ENCODE peak calls at places on chromosome 14, in five cellular contexts. S, Y, Z, T and F are unnamed samples.

GRCh38 chr14:32366256-32366655 is 37.2 kb downstream of the AKAP6 start:
- DNase-seq in S (no peak), Y (no peak), Z (no peak), T (no peak), F (no peak)

GRCh38 chr14:74863274-74863673 is 12.7 kb downstream of the PROX2 start:
- DNase-seq in S (no peak), Y (no peak), Z (no peak), T (no peak), F (no peak)

GRCh38 chr14:95432152-95433093 is 84.0 kb downstream of the SYNE3 start:
- DNase-seq in S (peak), Y (peak), Z (peak), T (peak), F (no peak)

GRCh38 chr14:69582207-69582606 is 7.5 kb upstream of the CCDC177 start:
- DNase-seq in S (no peak), Y (no peak), Z (no peak), T (no peak), F (no peak)

GRCh38 chr14:58647777-58648176 is 10.0 kb downstream of the DACT1 start:
- DNase-seq in S (no peak), Y (no peak), Z (no peak), T (no peak), F (no peak)

GRCh38 chr14:69715725-69716482 is 51.0 kb upstream of the SRSF5 start:
- DNase-seq in S (no peak), Y (no peak), Z (no peak), T (no peak), F (no peak)

GRCh38 chr14:53304726-53305381 is 151.7 kb upstream of the DDHD1 start:
- DNase-seq in S (no peak), Y (no peak), Z (no peak), T (no peak), F (no peak)

GRCh38 chr14:33120966-33121365 is 182.3 kb downstream of the NPAS3 start:
- DNase-seq in S (no peak), Y (no peak), Z (no peak), T (no peak), F (no peak)

GRCh38 chr14:44846232-44846824 is 115.4 kb downstream of the KLHL28 start:
- DNase-seq in S (peak), Y (peak), Z (no peak), T (peak), F (peak)

GRCh38 chr14:29681308-29681707 is 246.3 kb downstream of the PRKD1 start:
- DNase-seq in S (no peak), Y (no peak), Z (no peak), T (no peak), F (no peak)

GRCh38 chr14:96098309-96098998 is 59.3 kb downstream of the C14orf132 start:
- DNase-seq in S (peak), Y (peak), Z (peak), T (peak), F (peak)

GRCh38 chr14:32565256-32565655 is 236.2 kb downstream of the AKAP6 start:
- DNase-seq in S (no peak), Y (no peak), Z (no peak), T (no peak), F (no peak)

GRCh38 chr14:34063470-34064164 is 112.7 kb upstream of the EGLN3 start:
- DNase-seq in S (peak), Y (peak), Z (no peak), T (no peak), F (no peak)

GRCh38 chr14:71688576-71688975 is 243.7 kb upstream of the RGS6 start:
- DNase-seq in S (no peak), Y (peak), Z (no peak), T (no peak), F (no peak)

GRCh38 chr14:100407376-100408102 is 84.4 kb downstream of the SLC25A47 start:
- DNase-seq in S (no peak), Y (no peak), Z (no peak), T (no peak), F (no peak)

GRCh38 chr14:99752486-99753121 is 40.6 kb upstream of the EML1 start:
- DNase-seq in S (no peak), Y (no peak), Z (no peak), T (no peak), F (no peak)

GRCh38 chr14:92726135-92726932 is 22.1 kb downstream of the LGMN start:
- DNase-seq in S (peak), Y (no peak), Z (no peak), T (peak), F (no peak)

GRCh38 chr14:39267592-39268112 is 33.9 kb downstream of the MIA2 start:
- DNase-seq in S (no peak), Y (peak), Z (no peak), T (no peak), F (no peak)

GRCh38 chr14:73785336-73785833 is 66.2 kb upstream of the PTGR2 start:
- DNase-seq in S (no peak), Y (peak), Z (no peak), T (no peak), F (no peak)

GRCh38 chr14:50855558-50855957 is 16.3 kb upstream of the ABHD12B start:
- DNase-seq in S (no peak), Y (no peak), Z (no peak), T (no peak), F (no peak)

GRCh38 chr14:53384073-53384472 is 230.9 kb upstream of the DDHD1 start:
- DNase-seq in S (no peak), Y (no peak), Z (no peak), T (no peak), F (no peak)

GRCh38 chr14:102957222-102957621 is 34.8 kb downstream of the AMN start:
- DNase-seq in S (no peak), Y (no peak), Z (no peak), T (no peak), F (no peak)

GRCh38 chr14:102796661-102797190 is 19.5 kb downstream of the TRAF3 start:
- DNase-seq in S (no peak), Y (no peak), Z (no peak), T (no peak), F (no peak)

GRCh38 chr14:94045563-94046345 is 19.6 kb downstream of the OTUB2 start:
- DNase-seq in S (no peak), Y (no peak), Z (no peak), T (no peak), F (no peak)

GRCh38 chr14:52473557-52473956 is 78.7 kb downstream of the TXNDC16 start:
- DNase-seq in S (no peak), Y (peak), Z (no peak), T (no peak), F (no peak)

GRCh38 chr14:73437206-73437605 is 21.1 kb downstream of the NUMB start:
- DNase-seq in S (no peak), Y (no peak), Z (no peak), T (no peak), F (no peak)

GRCh38 chr14:91755560-91755959 is 23.7 kb upstream of the CATSPERB start:
- DNase-seq in S (no peak), Y (peak), Z (no peak), T (no peak), F (no peak)

GRCh38 chr14:99899578-99900178 is 106.5 kb downstream of the EML1 start:
- DNase-seq in S (no peak), Y (no peak), Z (no peak), T (no peak), F (no peak)

GRCh38 chr14:21191809-21192446 is 36.1 kb upstream of the OR5AU1 start:
- DNase-seq in S (peak), Y (peak), Z (peak), T (peak), F (no peak)

GRCh38 chr14:22926316-22926715 is 2.9 kb downstream of the PRMT5 start:
- DNase-seq in S (no peak), Y (no peak), Z (no peak), T (no peak), F (no peak)
- TF ChIP-seq HDAC2 in S (no peak), Y (no peak), Z (no peak), T (no peak), F (no peak)

GRCh38 chr14:101506921-101507300 is 54.4 kb upstream of the DIO3 start:
- DNase-seq in S (no peak), Y (no peak), Z (no peak), T (no peak), F (no peak)
- TF ChIP-seq HDAC2 in S (no peak), Y (no peak), Z (no peak), T (no peak), F (no peak)

DNA sequence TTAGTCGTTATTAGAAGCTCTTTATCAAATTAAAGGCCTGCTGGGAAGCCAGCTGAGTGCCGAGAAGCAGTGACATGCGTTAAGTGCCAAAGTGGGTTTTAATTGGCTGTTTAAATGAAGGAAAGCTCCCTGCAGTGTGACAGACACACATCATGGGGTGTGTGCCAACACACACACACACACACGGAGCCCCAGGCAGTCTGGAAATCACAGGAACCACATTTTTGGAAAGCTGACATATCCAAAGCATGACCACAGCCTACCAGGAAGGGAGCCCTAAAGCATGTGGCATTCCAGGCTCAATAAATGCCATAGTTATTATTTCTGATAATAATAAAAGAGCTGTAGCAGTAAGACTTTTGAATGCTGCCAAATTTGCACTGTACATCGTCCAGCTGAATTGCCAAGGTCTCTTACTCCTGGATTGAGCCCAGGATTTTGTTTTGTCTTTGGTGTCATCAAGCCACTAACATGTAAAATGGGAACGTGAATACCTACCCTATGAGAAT is 135.2 kb downstream of the TMEM30B start:
- DNase-seq in S (no peak), Y (no peak), Z (no peak), T (no peak), F (no peak)
- TF ChIP-seq HDAC2 in S (no peak), Y (no peak), Z (no peak), T (no peak), F (no peak)

GRCh38 chr14:75968461-75968860 is 13.3 kb downstream of the TGFB3 start:
- DNase-seq in S (no peak), Y (no peak), Z (no peak), T (no peak), F (no peak)
- TF ChIP-seq HDAC2 in S (no peak), Y (no peak), Z (no peak), T (no peak), F (no peak)

GRCh38 chr14:78170203-78170602 is at the start of gene NRXN3:
- DNase-seq in S (no peak), Y (no peak), Z (peak), T (no peak), F (no peak)
- TF ChIP-seq HDAC2 in S (no peak), Y (no peak), Z (no peak), T (no peak), F (no peak)

GRCh38 chr14:36750244-36750643 is 88.6 kb downstream of the PAX9 start:
- DNase-seq in S (no peak), Y (no peak), Z (no peak), T (no peak), F (no peak)

GRCh38 chr14:36747411-36748184 is 85.9 kb downstream of the PAX9 start:
- DNase-seq in S (peak), Y (peak), Z (no peak), T (peak), F (no peak)

GRCh38 chr14:36748814-36749213 is 87.2 kb downstream of the PAX9 start:
- DNase-seq in S (no peak), Y (no peak), Z (no peak), T (no peak), F (no peak)

GRCh38 chr14:36751920-36752319 is 90.3 kb downstream of the PAX9 start:
- DNase-seq in S (no peak), Y (no peak), Z (no peak), T (no peak), F (no peak)

DNA sequence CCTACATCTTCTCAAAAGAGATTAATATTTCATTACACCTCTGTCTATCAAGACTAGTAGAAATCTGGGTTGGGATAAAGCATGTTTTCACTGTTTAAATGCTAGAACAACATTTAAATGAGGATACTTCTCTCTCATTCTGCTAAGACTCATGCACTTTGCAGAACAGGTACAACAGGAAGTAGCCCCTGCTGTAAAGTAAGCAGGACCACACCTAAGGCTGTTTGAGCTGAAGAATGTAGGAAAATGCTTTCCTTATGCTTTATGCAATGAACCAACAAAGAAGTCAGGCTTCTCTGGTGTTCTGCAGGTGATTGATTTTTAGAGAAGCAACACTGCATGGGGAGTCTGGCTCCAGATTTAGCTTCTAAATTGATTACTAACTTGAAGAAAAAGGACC is 89.5 kb downstream of the PAX9 start:
- DNase-seq in S (no peak), Y (no peak), Z (no peak), T (no peak), F (no peak)
- TF ChIP-seq HDAC2 in S (no peak), Y (no peak), Z (no peak), T (no peak), F (no peak)

GRCh38 chr14:63404906-63405305 is 86.2 kb upstream of the GPHB5 start:
- DNase-seq in S (no peak), Y (no peak), Z (no peak), T (no peak), F (no peak)

GRCh38 chr14:63405715-63406114 is 87.0 kb upstream of the GPHB5 start:
- DNase-seq in S (no peak), Y (no peak), Z (no peak), T (no peak), F (no peak)

DNA sequence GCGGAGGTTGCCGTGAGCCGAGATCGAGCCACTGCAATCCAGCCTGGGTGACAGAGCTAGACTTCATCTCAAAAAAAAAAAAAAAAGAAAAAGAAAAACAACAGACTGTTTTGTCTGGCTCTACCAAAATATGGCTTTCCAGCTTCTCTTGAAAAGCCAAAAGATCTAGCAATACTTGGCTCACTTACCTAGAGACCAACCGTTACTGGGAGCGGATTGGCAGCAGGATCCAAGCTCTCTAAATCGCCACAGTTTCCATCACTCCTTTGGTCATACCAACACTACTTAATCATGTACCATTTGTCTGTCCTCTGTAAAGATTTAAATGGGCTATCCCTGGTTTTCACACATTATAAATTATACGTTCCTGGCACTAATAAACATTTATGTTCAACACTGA is 87.6 kb upstream of the GPHB5 start:
- DNase-seq in S (no peak), Y (no peak), Z (no peak), T (no peak), F (no peak)
- TF ChIP-seq HDAC2 in S (no peak), Y (no peak), Z (no peak), T (no peak), F (no peak)

DNA sequence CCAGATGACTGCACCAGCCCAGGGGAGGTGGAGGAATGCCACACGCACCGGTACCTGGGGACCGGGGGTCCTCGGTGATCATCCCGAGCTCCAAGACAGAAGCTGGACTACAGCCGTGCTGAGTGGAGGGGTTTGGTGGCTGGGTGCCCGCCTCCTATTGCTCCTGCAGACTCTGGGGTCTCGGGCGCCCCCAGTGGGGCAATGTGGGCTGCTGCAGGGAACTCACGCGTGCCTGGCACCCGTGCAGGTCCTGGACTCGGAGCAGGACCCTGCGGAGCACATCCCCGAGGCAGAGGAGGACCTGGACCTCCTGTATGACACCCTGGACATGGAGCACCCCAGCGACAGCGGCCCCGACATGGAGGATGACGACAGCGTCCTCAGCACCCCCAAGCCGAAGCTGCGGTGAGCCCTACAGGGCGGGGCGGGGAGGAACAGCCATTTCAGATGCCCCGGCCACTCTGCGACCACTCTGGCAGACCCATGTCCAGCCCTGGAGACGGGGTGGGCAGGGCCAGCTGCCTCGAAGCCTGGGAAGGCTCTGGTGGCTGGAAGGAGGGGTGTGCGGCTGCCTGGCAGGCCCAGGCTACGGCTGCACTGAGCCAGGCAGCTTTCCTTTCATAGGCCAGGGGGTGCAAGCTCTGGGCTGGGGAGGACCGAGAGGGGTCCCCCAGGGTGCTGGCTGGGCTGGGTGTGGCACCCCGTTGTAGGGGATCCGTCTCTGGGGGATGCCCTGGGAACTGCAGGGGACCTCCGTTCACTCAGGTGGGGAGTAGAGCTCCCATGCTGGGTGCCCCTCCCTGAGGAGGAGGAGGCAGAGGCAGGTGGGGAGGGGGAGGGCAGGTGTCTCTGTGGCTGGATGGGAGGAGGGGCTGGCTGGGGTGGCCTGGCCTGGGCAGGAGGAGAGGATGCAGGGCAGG is 21.6 kb upstream of the TEX22 start:
- DNase-seq in S (no peak), Y (no peak), Z (peak), T (peak), F (no peak)
- TF ChIP-seq HDAC2 in S (no peak), Y (no peak), Z (no peak), T (no peak), F (no peak)